ENCODE peak calls at places on chromosomes 11 and 22, in ten cellular contexts. G is RKO; X is omental fat pad; S is stimulated activated CD8-positive, alpha-beta memory T cell treated with anti-CD3 and anti-CD28 coated beads, Interleukin-15, amount 100 ng/mL, for 24 hours; U is SW 1271; V is right atrium auricular region; A is aorta; P is OCI-LY7; B is RCC 7860; F is activated CD4-positive, alpha-beta T cell treated with anti-CD3 and anti-CD28 coated beads for 48 hours. H is an unnamed sample.
A peak's percentile ranks its signal among the peaks of the same experiment; 100 is the strongest.

GRCh38 chr11:126375726-126376125 is 20.2 kb downstream of the ST3GAL4 start:
- DNase-seq in G (no peak), X (no peak), S (no peak), U (no peak), V (no peak), A (no peak), P (no peak), B (no peak), F (no peak), H (no peak)

GRCh38 chr11:68256331-68256741 is 15.4 kb downstream of the C11orf24 start:
- DNase-seq in G (no peak), X (no peak), S (no peak), U (no peak), V (no peak), A (no peak), P (no peak), B (no peak), F (no peak), H (no peak)

GRCh38 chr22:47006869-47007268 is 244.4 kb downstream of the TBC1D22A start:
- DNase-seq in G (no peak), X (no peak), S (no peak), U (no peak), V (no peak), A (no peak), P (no peak), B (no peak), F (no peak), H (no peak)

GRCh38 chr11:14972581-14973490 is 685 bp upstream of the CALCA start:
- DNase-seq in G (no peak), X (no peak), S (no peak), U (no peak), V (no peak), A (no peak), P (peak; percentile 6), B (no peak), F (no peak), H (no peak)

GRCh38 chr11:20022363-20023081 is 137.8 kb downstream of the DBX1 start:
- DNase-seq in G (no peak), X (no peak), S (no peak), U (no peak), V (no peak), A (no peak), P (peak; percentile 2), B (no peak), F (no peak), H (no peak)

GRCh38 chr22:36252754-36253522 is at the start of gene APOL1:
- DNase-seq in G (no peak), X (no peak), S (no peak), U (no peak), V (no peak), A (peak; percentile 70), P (peak; percentile 32), B (peak; percentile 84), F (peak; percentile 64), H (no peak)

GRCh38 chr22:25900880-25901279 is 158.9 kb downstream of the MYO18B start:
- DNase-seq in G (no peak), X (no peak), S (no peak), U (no peak), V (no peak), A (no peak), P (no peak), B (no peak), F (no peak), H (no peak)

GRCh38 chr22:48926663-48927062 is 901.0 kb downstream of the BRD1 start:
- DNase-seq in G (no peak), X (no peak), S (no peak), U (no peak), V (peak; percentile 9), A (no peak), P (no peak), B (no peak), F (no peak), H (no peak)